ENCODE peak calls at places on chromosomes 3 and 15, in six cellular contexts. One of them, this sample, is unnamed.
A peak's percentile ranks its signal among the peaks of the same experiment; 100 is the strongest.

GRCh38 chr3:172332256-172333041 is 115.8 kb downstream of the GHSR start:
- DNase-seq in PC-3: peak; percentile 75
- DNase-seq in brain microvascular endothelial cell: peak; percentile 56
- DNase-seq in IMR-90: peak; percentile 61
- DNase-seq in lung: peak; percentile 55
- DNase-seq in body of pancreas: peak; percentile 69
- DNase-seq in this sample: peak; percentile 40

GRCh38 chr3:140187028-140187427 is 252.0 kb downstream of the CLSTN2 start:
- DNase-seq in IMR-90: no peak
- DNase-seq in PC-3: no peak
- DNase-seq in body of pancreas: no peak
- DNase-seq in lung: no peak
- DNase-seq in brain microvascular endothelial cell: no peak
- DNase-seq in this sample: no peak

GRCh38 chr3:49903451-49904424 is at the start of gene MST1R:
- DNase-seq in brain microvascular endothelial cell: no peak
- DNase-seq in body of pancreas: peak; percentile 92
- DNase-seq in PC-3: peak; percentile 98
- DNase-seq in lung: peak; percentile 89
- DNase-seq in IMR-90: no peak
- DNase-seq in this sample: peak; percentile 84

GRCh38 chr15:53448215-53449001 is 311.1 kb downstream of the WDR72 start:
- DNase-seq in lung: no peak
- DNase-seq in IMR-90: no peak
- DNase-seq in PC-3: no peak
- DNase-seq in body of pancreas: peak; percentile 15
- DNase-seq in brain microvascular endothelial cell: no peak
- DNase-seq in this sample: no peak

GRCh38 chr15:67241132-67241855 is 13.2 kb downstream of the AAGAB start:
- DNase-seq in brain microvascular endothelial cell: no peak
- DNase-seq in IMR-90: no peak
- DNase-seq in lung: no peak
- DNase-seq in body of pancreas: no peak
- DNase-seq in PC-3: no peak
- DNase-seq in this sample: peak; percentile 23

GRCh38 chr15:90644526-90644925 is 72.6 kb upstream of the BLM start:
- DNase-seq in PC-3: no peak
- DNase-seq in body of pancreas: no peak
- DNase-seq in brain microvascular endothelial cell: no peak
- DNase-seq in IMR-90: no peak
- DNase-seq in lung: no peak
- DNase-seq in this sample: no peak

GRCh38 chr3:134249935-134250716 is 533 bp downstream of the RYK start:
- DNase-seq in body of pancreas: peak; percentile 61
- DNase-seq in PC-3: peak; percentile 41
- DNase-seq in brain microvascular endothelial cell: peak; percentile 24
- DNase-seq in lung: peak; percentile 65
- DNase-seq in IMR-90: peak; percentile 28
- DNase-seq in this sample: peak; percentile 62

GRCh38 chr3:188943591-188943990 is 228.2 kb upstream of the TPRG1 start:
- DNase-seq in PC-3: no peak
- DNase-seq in lung: no peak
- DNase-seq in body of pancreas: no peak
- DNase-seq in IMR-90: peak; percentile 13
- DNase-seq in brain microvascular endothelial cell: no peak
- DNase-seq in this sample: no peak

GRCh38 chr3:157075693-157076420 is 84.1 kb downstream of the CCNL1 start:
- DNase-seq in PC-3: peak; percentile 72
- DNase-seq in IMR-90: no peak
- DNase-seq in brain microvascular endothelial cell: no peak
- DNase-seq in body of pancreas: no peak
- DNase-seq in lung: no peak
- DNase-seq in this sample: no peak

GRCh38 chr3:137692803-137693431 is 71.2 kb upstream of the SOX14 start:
- DNase-seq in PC-3: peak; percentile 19
- DNase-seq in IMR-90: no peak
- DNase-seq in body of pancreas: peak; percentile 23
- DNase-seq in brain microvascular endothelial cell: no peak
- DNase-seq in lung: no peak
- DNase-seq in this sample: no peak

GRCh38 chr15:73052679-73053397 is 575 bp downstream of the NEO1 start:
- DNase-seq in PC-3: no peak
- DNase-seq in brain microvascular endothelial cell: no peak
- DNase-seq in lung: peak; percentile 41
- DNase-seq in body of pancreas: peak; percentile 53
- DNase-seq in IMR-90: peak; percentile 38
- DNase-seq in this sample: peak; percentile 50

GRCh38 chr3:161215186-161215585 is 5.9 kb upstream of the NMD3 start:
- DNase-seq in body of pancreas: no peak
- DNase-seq in lung: no peak
- DNase-seq in brain microvascular endothelial cell: no peak
- DNase-seq in IMR-90: no peak
- DNase-seq in PC-3: no peak
- DNase-seq in this sample: no peak

GRCh38 chr3:70989174-70989573 is 594.4 kb downstream of the FOXP1 start:
- DNase-seq in IMR-90: peak; percentile 75
- DNase-seq in PC-3: no peak
- DNase-seq in body of pancreas: no peak
- DNase-seq in lung: no peak
- DNase-seq in brain microvascular endothelial cell: no peak
- DNase-seq in this sample: no peak

GRCh38 chr3:38649500-38650247 is at the start of gene SCN5A:
- DNase-seq in PC-3: peak; percentile 30
- DNase-seq in brain microvascular endothelial cell: no peak
- DNase-seq in IMR-90: no peak
- DNase-seq in body of pancreas: peak; percentile 50
- DNase-seq in lung: no peak
- DNase-seq in this sample: peak; percentile 42

GRCh38 chr3:155292133-155292532 is 1.4 kb downstream of the STRIT1 start:
- DNase-seq in lung: no peak
- DNase-seq in brain microvascular endothelial cell: no peak
- DNase-seq in PC-3: no peak
- DNase-seq in body of pancreas: no peak
- DNase-seq in IMR-90: peak; percentile 40
- DNase-seq in this sample: no peak

GRCh38 chr3:50170689-50171088 is 15.6 kb downstream of the SEMA3F start:
- DNase-seq in PC-3: peak; percentile 71
- DNase-seq in IMR-90: peak; percentile 90
- DNase-seq in brain microvascular endothelial cell: peak; percentile 60
- DNase-seq in body of pancreas: no peak
- DNase-seq in lung: peak; percentile 60
- DNase-seq in this sample: no peak

GRCh38 chr3:43288850-43289249 is 2.5 kb downstream of the SNRK start:
- DNase-seq in IMR-90: no peak
- DNase-seq in body of pancreas: no peak
- DNase-seq in brain microvascular endothelial cell: no peak
- DNase-seq in lung: no peak
- DNase-seq in PC-3: no peak
- DNase-seq in this sample: no peak
- H3K4me3 ChIP-seq in IMR-90: peak overlapping the region; percentile 40
- H3K4me3 ChIP-seq in body of pancreas: no peak overlapping the region
- H3K4me3 ChIP-seq in brain microvascular endothelial cell: peak overlapping the region; percentile 13
- H3K4me3 ChIP-seq in lung: peak overlapping the region; percentile 37
- H3K4me3 ChIP-seq in PC-3: peak overlapping the region; percentile 85
- H3K4me3 ChIP-seq in this sample: peak overlapping the region; percentile 37

DNA sequence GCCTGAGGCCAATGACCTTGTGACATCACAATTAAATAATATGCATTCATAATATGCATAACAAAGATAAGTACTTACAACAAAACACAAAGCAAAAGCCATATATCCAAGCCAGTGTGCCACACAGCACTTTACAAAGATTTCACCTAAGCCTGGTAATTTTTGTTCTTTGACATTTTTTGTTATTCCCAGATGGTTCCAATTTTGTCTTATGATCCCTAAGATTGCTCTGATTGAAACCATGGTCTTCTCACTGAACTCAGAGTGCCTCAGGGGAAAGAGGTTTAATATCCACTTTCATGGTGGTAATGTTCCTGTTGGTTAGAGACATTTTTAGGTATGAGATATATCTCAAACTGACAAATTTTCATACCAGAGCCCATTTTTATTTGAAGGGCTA is 29.1 kb downstream of the RETNLB start:
- DNase-seq in PC-3: no peak
- DNase-seq in IMR-90: no peak
- DNase-seq in brain microvascular endothelial cell: no peak
- DNase-seq in body of pancreas: no peak
- DNase-seq in lung: no peak
- DNase-seq in this sample: no peak
- H3K27ac ChIP-seq in PC-3: no peak overlapping the region
- H3K27ac ChIP-seq in IMR-90: no peak overlapping the region
- H3K27ac ChIP-seq in brain microvascular endothelial cell: no peak overlapping the region
- H3K27ac ChIP-seq in body of pancreas: no peak overlapping the region
- H3K27ac ChIP-seq in lung: no peak overlapping the region
- H3K27ac ChIP-seq in this sample: no peak overlapping the region

GRCh38 chr3:19148768-19149091 is 420 bp downstream of the KCNH8 start:
- DNase-seq in lung: no peak
- DNase-seq in IMR-90: no peak
- DNase-seq in PC-3: no peak
- DNase-seq in brain microvascular endothelial cell: no peak
- DNase-seq in body of pancreas: no peak
- DNase-seq in this sample: peak; percentile 0
- H3K4me3 ChIP-seq in lung: no peak overlapping the region
- H3K4me3 ChIP-seq in IMR-90: no peak overlapping the region
- H3K4me3 ChIP-seq in PC-3: no peak overlapping the region
- H3K4me3 ChIP-seq in brain microvascular endothelial cell: no peak overlapping the region
- H3K4me3 ChIP-seq in body of pancreas: no peak overlapping the region
- H3K4me3 ChIP-seq in this sample: no peak overlapping the region

GRCh38 chr15:85403745-85404144 is 23.3 kb downstream of the AKAP13 start:
- DNase-seq in body of pancreas: no peak
- DNase-seq in IMR-90: peak; percentile 59
- DNase-seq in PC-3: no peak
- DNase-seq in lung: no peak
- DNase-seq in brain microvascular endothelial cell: no peak
- DNase-seq in this sample: no peak

GRCh38 chr15:85404922-85405293 is 24.5 kb downstream of the AKAP13 start:
- DNase-seq in PC-3: peak; percentile 42
- DNase-seq in body of pancreas: no peak
- DNase-seq in brain microvascular endothelial cell: no peak
- DNase-seq in lung: no peak
- DNase-seq in IMR-90: peak; percentile 53
- DNase-seq in this sample: no peak

GRCh38 chr15:85404156-85404921 is 23.9 kb downstream of the AKAP13 start:
- DNase-seq in body of pancreas: no peak
- DNase-seq in brain microvascular endothelial cell: no peak
- DNase-seq in IMR-90: no peak
- DNase-seq in lung: no peak
- DNase-seq in PC-3: no peak
- DNase-seq in this sample: no peak

GRCh38 chr15:85406916-85407315 is 26.5 kb downstream of the AKAP13 start:
- DNase-seq in lung: no peak
- DNase-seq in brain microvascular endothelial cell: no peak
- DNase-seq in PC-3: no peak
- DNase-seq in IMR-90: peak; percentile 45
- DNase-seq in body of pancreas: no peak
- DNase-seq in this sample: no peak

GRCh38 chr15:85405467-85405866 is 25.1 kb downstream of the AKAP13 start:
- DNase-seq in PC-3: no peak
- DNase-seq in lung: no peak
- DNase-seq in brain microvascular endothelial cell: no peak
- DNase-seq in IMR-90: no peak
- DNase-seq in body of pancreas: no peak
- DNase-seq in this sample: no peak
- H3K27ac ChIP-seq in PC-3: peak overlapping the region; percentile 38
- H3K27ac ChIP-seq in lung: no peak overlapping the region
- H3K27ac ChIP-seq in brain microvascular endothelial cell: peak overlapping the region; percentile 42
- H3K27ac ChIP-seq in IMR-90: no peak overlapping the region
- H3K27ac ChIP-seq in body of pancreas: no peak overlapping the region
- H3K27ac ChIP-seq in this sample: no peak overlapping the region

This sample was measured in CD4-positive, alpha-beta memory T cell.